ENCODE peak calls at places on chromosome 7, in nine cellular contexts. One of them, this sample, is unnamed.

GRCh38 chr7:67450171-67450570 is 453.5 kb downstream of the TYW1 start:
- DNase-seq in CD4-positive, CD25-positive, alpha-beta regulatory T cell: no peak
- DNase-seq in dorsolateral prefrontal cortex: no peak
- DNase-seq in breast epithelium: no peak
- DNase-seq in naive thymus-derived CD4-positive, alpha-beta T cell: no peak
- DNase-seq in endodermal cell: no peak
- DNase-seq in HL-60: no peak
- DNase-seq in GM23248: no peak
- DNase-seq in ovary: no peak
- DNase-seq in this sample: no peak

GRCh38 chr7:6588566-6588965 is 1.3 kb upstream of the INTS15 start:
- DNase-seq in HL-60: no peak
- DNase-seq in GM23248: no peak
- DNase-seq in dorsolateral prefrontal cortex: no peak
- DNase-seq in ovary: no peak
- DNase-seq in CD4-positive, CD25-positive, alpha-beta regulatory T cell: no peak
- DNase-seq in naive thymus-derived CD4-positive, alpha-beta T cell: no peak
- DNase-seq in breast epithelium: no peak
- DNase-seq in endodermal cell: no peak
- DNase-seq in this sample: no peak

GRCh38 chr7:134298902-134299683 is 17.6 kb downstream of the SLC35B4 start:
- DNase-seq in ovary: peak
- DNase-seq in CD4-positive, CD25-positive, alpha-beta regulatory T cell: no peak
- DNase-seq in breast epithelium: no peak
- DNase-seq in HL-60: no peak
- DNase-seq in GM23248: no peak
- DNase-seq in naive thymus-derived CD4-positive, alpha-beta T cell: no peak
- DNase-seq in dorsolateral prefrontal cortex: peak
- DNase-seq in endodermal cell: no peak
- DNase-seq in this sample: no peak

GRCh38 chr7:158865462-158865922 is 9.1 kb downstream of the DYNC2I1 start:
- DNase-seq in endodermal cell: peak
- DNase-seq in breast epithelium: no peak
- DNase-seq in naive thymus-derived CD4-positive, alpha-beta T cell: no peak
- DNase-seq in dorsolateral prefrontal cortex: no peak
- DNase-seq in CD4-positive, CD25-positive, alpha-beta regulatory T cell: no peak
- DNase-seq in HL-60: no peak
- DNase-seq in GM23248: no peak
- DNase-seq in ovary: no peak
- DNase-seq in this sample: no peak

GRCh38 chr7:6226194-6226799 is 46.1 kb downstream of the CYTH3 start:
- DNase-seq in HL-60: no peak
- DNase-seq in GM23248: peak
- DNase-seq in ovary: no peak
- DNase-seq in endodermal cell: no peak
- DNase-seq in naive thymus-derived CD4-positive, alpha-beta T cell: no peak
- DNase-seq in breast epithelium: no peak
- DNase-seq in dorsolateral prefrontal cortex: no peak
- DNase-seq in CD4-positive, CD25-positive, alpha-beta regulatory T cell: no peak
- DNase-seq in this sample: no peak

GRCh38 chr7:130566168-130566897 is 74.4 kb downstream of the MEST start:
- DNase-seq in CD4-positive, CD25-positive, alpha-beta regulatory T cell: no peak
- DNase-seq in breast epithelium: no peak
- DNase-seq in endodermal cell: no peak
- DNase-seq in ovary: no peak
- DNase-seq in dorsolateral prefrontal cortex: no peak
- DNase-seq in naive thymus-derived CD4-positive, alpha-beta T cell: no peak
- DNase-seq in HL-60: no peak
- DNase-seq in GM23248: no peak
- DNase-seq in this sample: peak

GRCh38 chr7:105989686-105990085 is 26.6 kb downstream of the CDHR3 start:
- DNase-seq in HL-60: no peak
- DNase-seq in naive thymus-derived CD4-positive, alpha-beta T cell: no peak
- DNase-seq in ovary: no peak
- DNase-seq in CD4-positive, CD25-positive, alpha-beta regulatory T cell: no peak
- DNase-seq in GM23248: no peak
- DNase-seq in dorsolateral prefrontal cortex: no peak
- DNase-seq in endodermal cell: no peak
- DNase-seq in breast epithelium: no peak
- DNase-seq in this sample: no peak

GRCh38 chr7:126485791-126486190 is 767.0 kb downstream of the GRM8 start:
- DNase-seq in HL-60: no peak
- DNase-seq in GM23248: no peak
- DNase-seq in endodermal cell: no peak
- DNase-seq in dorsolateral prefrontal cortex: no peak
- DNase-seq in ovary: no peak
- DNase-seq in breast epithelium: no peak
- DNase-seq in naive thymus-derived CD4-positive, alpha-beta T cell: no peak
- DNase-seq in CD4-positive, CD25-positive, alpha-beta regulatory T cell: no peak
- DNase-seq in this sample: no peak

GRCh38 chr7:100693312-100694195 is 496 bp downstream of the GIGYF1 start:
- DNase-seq in endodermal cell: peak
- DNase-seq in dorsolateral prefrontal cortex: no peak
- DNase-seq in naive thymus-derived CD4-positive, alpha-beta T cell: no peak
- DNase-seq in GM23248: peak
- DNase-seq in HL-60: no peak
- DNase-seq in ovary: peak
- DNase-seq in breast epithelium: peak
- DNase-seq in CD4-positive, CD25-positive, alpha-beta regulatory T cell: no peak
- DNase-seq in this sample: no peak

GRCh38 chr7:108000875-108001758 is 1.8 kb downstream of the LAMB1 start:
- DNase-seq in naive thymus-derived CD4-positive, alpha-beta T cell: no peak
- DNase-seq in dorsolateral prefrontal cortex: no peak
- DNase-seq in GM23248: peak
- DNase-seq in ovary: peak
- DNase-seq in endodermal cell: peak
- DNase-seq in CD4-positive, CD25-positive, alpha-beta regulatory T cell: no peak
- DNase-seq in HL-60: no peak
- DNase-seq in breast epithelium: no peak
- DNase-seq in this sample: no peak

GRCh38 chr7:82441916-82442478 is 1.6 kb downstream of the CACNA2D1 start:
- DNase-seq in GM23248: peak
- DNase-seq in HL-60: no peak
- DNase-seq in naive thymus-derived CD4-positive, alpha-beta T cell: no peak
- DNase-seq in endodermal cell: peak
- DNase-seq in dorsolateral prefrontal cortex: no peak
- DNase-seq in ovary: no peak
- DNase-seq in CD4-positive, CD25-positive, alpha-beta regulatory T cell: no peak
- DNase-seq in breast epithelium: no peak
- DNase-seq in this sample: no peak

GRCh38 chr7:139772115-139772514 is 5.7 kb downstream of the HIPK2 start:
- DNase-seq in CD4-positive, CD25-positive, alpha-beta regulatory T cell: no peak
- DNase-seq in GM23248: no peak
- DNase-seq in naive thymus-derived CD4-positive, alpha-beta T cell: no peak
- DNase-seq in endodermal cell: peak
- DNase-seq in breast epithelium: no peak
- DNase-seq in ovary: no peak
- DNase-seq in dorsolateral prefrontal cortex: no peak
- DNase-seq in HL-60: no peak
- DNase-seq in this sample: no peak

GRCh38 chr7:139774376-139774775 is 3.4 kb downstream of the HIPK2 start:
- DNase-seq in naive thymus-derived CD4-positive, alpha-beta T cell: no peak
- DNase-seq in endodermal cell: no peak
- DNase-seq in CD4-positive, CD25-positive, alpha-beta regulatory T cell: no peak
- DNase-seq in dorsolateral prefrontal cortex: no peak
- DNase-seq in ovary: no peak
- DNase-seq in HL-60: no peak
- DNase-seq in breast epithelium: no peak
- DNase-seq in GM23248: peak
- DNase-seq in this sample: peak

GRCh38 chr7:139771001-139771956 is 6.5 kb downstream of the HIPK2 start:
- DNase-seq in dorsolateral prefrontal cortex: no peak
- DNase-seq in ovary: no peak
- DNase-seq in naive thymus-derived CD4-positive, alpha-beta T cell: no peak
- DNase-seq in breast epithelium: no peak
- DNase-seq in endodermal cell: peak
- DNase-seq in CD4-positive, CD25-positive, alpha-beta regulatory T cell: no peak
- DNase-seq in GM23248: peak
- DNase-seq in HL-60: no peak
- DNase-seq in this sample: peak

GRCh38 chr7:139773372-139773771 is 4.4 kb downstream of the HIPK2 start:
- DNase-seq in ovary: no peak
- DNase-seq in CD4-positive, CD25-positive, alpha-beta regulatory T cell: no peak
- DNase-seq in dorsolateral prefrontal cortex: no peak
- DNase-seq in HL-60: no peak
- DNase-seq in endodermal cell: no peak
- DNase-seq in breast epithelium: no peak
- DNase-seq in naive thymus-derived CD4-positive, alpha-beta T cell: no peak
- DNase-seq in GM23248: no peak
- DNase-seq in this sample: no peak

DNA sequence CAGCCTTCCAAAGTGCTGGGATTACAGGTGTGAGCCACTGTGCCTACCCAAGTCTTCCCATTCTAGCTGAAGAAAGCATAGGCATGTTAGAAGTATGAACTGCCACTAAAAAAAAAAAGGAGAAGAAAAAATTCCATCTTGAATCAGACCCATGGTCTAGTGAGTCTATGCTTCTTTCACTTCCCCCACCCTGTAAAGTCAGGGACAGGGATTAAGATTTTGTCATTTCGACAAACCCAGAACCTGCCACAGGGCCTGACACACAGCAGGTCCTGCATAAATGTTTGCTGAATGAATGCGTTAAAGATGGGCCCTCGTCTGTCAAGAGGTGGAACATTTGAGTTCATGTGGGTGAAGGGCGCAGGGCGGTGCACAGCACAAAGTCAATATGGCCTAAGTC is 5.0 kb downstream of the HIPK2 start:
- DNase-seq in GM23248: no peak
- DNase-seq in naive thymus-derived CD4-positive, alpha-beta T cell: no peak
- DNase-seq in CD4-positive, CD25-positive, alpha-beta regulatory T cell: no peak
- DNase-seq in endodermal cell: no peak
- DNase-seq in HL-60: no peak
- DNase-seq in ovary: no peak
- DNase-seq in dorsolateral prefrontal cortex: no peak
- DNase-seq in breast epithelium: no peak
- DNase-seq in this sample: no peak
- H3K4me3 ChIP-seq in GM23248: no peak
- H3K4me3 ChIP-seq in naive thymus-derived CD4-positive, alpha-beta T cell: no peak
- H3K4me3 ChIP-seq in CD4-positive, CD25-positive, alpha-beta regulatory T cell: no peak
- H3K4me3 ChIP-seq in endodermal cell: no peak
- H3K4me3 ChIP-seq in HL-60: no peak
- H3K4me3 ChIP-seq in ovary: no peak
- H3K4me3 ChIP-seq in dorsolateral prefrontal cortex: no peak
- H3K4me3 ChIP-seq in breast epithelium: no peak
- H3K4me3 ChIP-seq in this sample: no peak

DNA sequence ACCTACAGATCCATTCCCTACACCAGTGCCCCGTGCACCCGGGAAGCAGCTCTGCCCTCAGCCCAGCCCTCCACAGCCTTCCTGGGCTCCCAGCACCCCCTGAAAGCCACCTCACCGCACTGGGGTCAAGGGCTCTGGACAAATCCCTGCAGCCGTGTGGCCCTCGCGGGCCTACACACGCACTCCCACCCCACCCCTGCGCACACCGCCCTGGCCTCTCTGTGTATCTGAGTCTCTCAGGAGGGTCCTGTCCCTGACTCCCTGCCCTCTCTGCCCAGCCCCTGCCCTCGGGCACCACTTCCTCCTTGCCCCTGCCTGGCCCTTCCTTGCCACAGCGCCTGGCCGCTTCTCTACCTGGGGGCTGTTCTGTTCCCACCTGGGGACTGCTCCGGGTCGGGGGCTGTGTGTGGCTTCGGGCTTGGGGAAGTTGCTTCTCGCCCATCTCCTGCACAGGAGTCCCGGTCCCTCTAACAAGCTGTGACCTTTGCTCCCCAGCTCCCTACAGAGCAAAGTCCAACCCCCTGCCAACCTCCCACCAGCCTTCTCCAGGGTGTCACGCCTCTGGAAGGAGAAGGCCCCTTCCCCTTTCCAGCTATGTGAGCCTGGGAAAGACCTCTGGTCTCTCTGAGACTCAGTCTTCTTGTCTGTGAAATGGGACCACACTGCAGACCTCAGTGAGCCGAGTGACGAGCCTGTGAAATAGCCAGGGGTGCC is 1.5 kb downstream of the TMEM184A start:
- DNase-seq in naive thymus-derived CD4-positive, alpha-beta T cell: no peak
- DNase-seq in endodermal cell: no peak
- DNase-seq in dorsolateral prefrontal cortex: no peak
- DNase-seq in ovary: no peak
- DNase-seq in breast epithelium: no peak
- DNase-seq in CD4-positive, CD25-positive, alpha-beta regulatory T cell: no peak
- DNase-seq in HL-60: no peak
- DNase-seq in GM23248: no peak
- DNase-seq in this sample: no peak
- H3K27ac ChIP-seq in naive thymus-derived CD4-positive, alpha-beta T cell: no peak
- H3K27ac ChIP-seq in endodermal cell: no peak
- H3K27ac ChIP-seq in dorsolateral prefrontal cortex: no peak
- H3K27ac ChIP-seq in ovary: no peak
- H3K27ac ChIP-seq in breast epithelium: peak
- H3K27ac ChIP-seq in CD4-positive, CD25-positive, alpha-beta regulatory T cell: no peak
- H3K27ac ChIP-seq in HL-60: no peak
- H3K27ac ChIP-seq in GM23248: no peak
- H3K27ac ChIP-seq in this sample: no peak

GRCh38 chr7:102024769-102025391 is 207.5 kb downstream of the CUX1 start:
- DNase-seq in breast epithelium: no peak
- DNase-seq in CD4-positive, CD25-positive, alpha-beta regulatory T cell: no peak
- DNase-seq in dorsolateral prefrontal cortex: no peak
- DNase-seq in naive thymus-derived CD4-positive, alpha-beta T cell: no peak
- DNase-seq in ovary: no peak
- DNase-seq in GM23248: no peak
- DNase-seq in HL-60: peak
- DNase-seq in endodermal cell: peak
- DNase-seq in this sample: no peak

GRCh38 chr7:102030696-102031095 is 213.3 kb downstream of the CUX1 start:
- DNase-seq in naive thymus-derived CD4-positive, alpha-beta T cell: no peak
- DNase-seq in breast epithelium: peak
- DNase-seq in GM23248: no peak
- DNase-seq in HL-60: no peak
- DNase-seq in ovary: no peak
- DNase-seq in CD4-positive, CD25-positive, alpha-beta regulatory T cell: no peak
- DNase-seq in dorsolateral prefrontal cortex: no peak
- DNase-seq in endodermal cell: no peak
- DNase-seq in this sample: no peak

GRCh38 chr7:102029616-102030015 is 212.2 kb downstream of the CUX1 start:
- DNase-seq in GM23248: no peak
- DNase-seq in breast epithelium: no peak
- DNase-seq in HL-60: no peak
- DNase-seq in ovary: no peak
- DNase-seq in CD4-positive, CD25-positive, alpha-beta regulatory T cell: no peak
- DNase-seq in naive thymus-derived CD4-positive, alpha-beta T cell: no peak
- DNase-seq in endodermal cell: no peak
- DNase-seq in dorsolateral prefrontal cortex: no peak
- DNase-seq in this sample: no peak

GRCh38 chr7:102024005-102024768 is 206.8 kb downstream of the CUX1 start:
- DNase-seq in HL-60: peak
- DNase-seq in ovary: no peak
- DNase-seq in CD4-positive, CD25-positive, alpha-beta regulatory T cell: no peak
- DNase-seq in dorsolateral prefrontal cortex: no peak
- DNase-seq in breast epithelium: no peak
- DNase-seq in GM23248: no peak
- DNase-seq in naive thymus-derived CD4-positive, alpha-beta T cell: no peak
- DNase-seq in endodermal cell: no peak
- DNase-seq in this sample: no peak

GRCh38 chr7:102028206-102028826 is 210.9 kb downstream of the CUX1 start:
- DNase-seq in naive thymus-derived CD4-positive, alpha-beta T cell: no peak
- DNase-seq in dorsolateral prefrontal cortex: no peak
- DNase-seq in endodermal cell: no peak
- DNase-seq in GM23248: no peak
- DNase-seq in breast epithelium: no peak
- DNase-seq in HL-60: peak
- DNase-seq in ovary: no peak
- DNase-seq in CD4-positive, CD25-positive, alpha-beta regulatory T cell: no peak
- DNase-seq in this sample: no peak
- H3K4me3 ChIP-seq in naive thymus-derived CD4-positive, alpha-beta T cell: no peak
- H3K4me3 ChIP-seq in dorsolateral prefrontal cortex: no peak
- H3K4me3 ChIP-seq in endodermal cell: no peak
- H3K4me3 ChIP-seq in GM23248: no peak
- H3K4me3 ChIP-seq in breast epithelium: no peak
- H3K4me3 ChIP-seq in HL-60: no peak
- H3K4me3 ChIP-seq in ovary: no peak
- H3K4me3 ChIP-seq in CD4-positive, CD25-positive, alpha-beta regulatory T cell: no peak
- H3K4me3 ChIP-seq in this sample: no peak

GRCh38 chr7:148982596-148983219 is 45.6 kb downstream of the PDIA4 start:
- DNase-seq in naive thymus-derived CD4-positive, alpha-beta T cell: no peak
- DNase-seq in ovary: peak
- DNase-seq in endodermal cell: peak
- DNase-seq in GM23248: peak
- DNase-seq in CD4-positive, CD25-positive, alpha-beta regulatory T cell: no peak
- DNase-seq in HL-60: no peak
- DNase-seq in dorsolateral prefrontal cortex: no peak
- DNase-seq in breast epithelium: no peak
- DNase-seq in this sample: no peak
- H3K27ac ChIP-seq in naive thymus-derived CD4-positive, alpha-beta T cell: peak
- H3K27ac ChIP-seq in ovary: peak
- H3K27ac ChIP-seq in endodermal cell: peak
- H3K27ac ChIP-seq in GM23248: no peak
- H3K27ac ChIP-seq in CD4-positive, CD25-positive, alpha-beta regulatory T cell: peak
- H3K27ac ChIP-seq in HL-60: no peak
- H3K27ac ChIP-seq in dorsolateral prefrontal cortex: peak
- H3K27ac ChIP-seq in breast epithelium: peak
- H3K27ac ChIP-seq in this sample: no peak